ENCODE peak calls at places on chromosome 19, in four cellular contexts. D, B, F and P are unnamed samples.

GRCh38 chr19:54173951-54174817 is 1.2 kb upstream of the TMC4 start:
- DNase-seq in B (no peak), F (no peak), D (no peak), P (no peak)

GRCh38 chr19:41552558-41552957 is 23.4 kb upstream of the CEACAM21 start:
- DNase-seq in D (no peak), F (no peak), B (no peak), P (no peak)

GRCh38 chr19:19386373-19386869 is 19.1 kb upstream of the GATAD2A start:
- DNase-seq in B (no peak), D (no peak), F (no peak), P (no peak)

GRCh38 chr19:10694706-10695105 is 6.5 kb upstream of the QTRT1 start:
- DNase-seq in D (no peak), B (no peak), F (no peak), P (no peak)

GRCh38 chr19:41323023-41323422 is 13.1 kb downstream of the CCDC97 start:
- DNase-seq in F (peak; percentile 92), B (no peak), D (no peak), P (no peak)

GRCh38 chr19:17841810-17842662 is 5.7 kb downstream of the JAK3 start:
- DNase-seq in F (peak; percentile 63), B (no peak), D (peak; percentile 80), P (no peak)

GRCh38 chr19:33819496-33819874 is 22.8 kb downstream of the KCTD15 start:
- DNase-seq in B (no peak), D (no peak), F (no peak), P (no peak)

GRCh38 chr19:18763674-18764590 is 27.2 kb downstream of the COMP start:
- DNase-seq in B (no peak), D (no peak), F (peak; percentile 27), P (no peak)

GRCh38 chr19:19043481-19043880 is 10.1 kb downstream of the ARMC6 start:
- DNase-seq in F (no peak), B (no peak), D (no peak), P (no peak)

GRCh38 chr19:8585894-8586750 is 8.9 kb upstream of the MYO1F start:
- DNase-seq in B (no peak), F (no peak), D (no peak), P (no peak)

GRCh38 chr19:23060016-23060415 is 56.8 kb upstream of the ZNF730 start:
- DNase-seq in D (no peak), B (no peak), F (no peak), P (no peak)

GRCh38 chr19:17391371-17392151 is 2.4 kb downstream of the CCDC194 start:
- DNase-seq in B (no peak), F (no peak), D (no peak), P (no peak)

GRCh38 chr19:15299568-15300409 is 32.5 kb downstream of the BRD4 start:
- DNase-seq in D (no peak), B (no peak), F (peak; percentile 89), P (no peak)

GRCh38 chr19:18701250-18701608 is 17.7 kb downstream of the CRTC1 start:
- DNase-seq in D (no peak), B (no peak), F (no peak), P (no peak)

GRCh38 chr19:16160943-16161560 is 12.3 kb downstream of the CIB3 start:
- DNase-seq in F (peak; percentile 87), D (no peak), B (no peak), P (no peak)

GRCh38 chr19:3774621-3775373 is 2.8 kb upstream of the RAX2 start:
- DNase-seq in B (no peak), D (no peak), F (no peak), P (no peak)

GRCh38 chr19:17328517-17329060 is 6.1 kb downstream of the ANO8 start:
- DNase-seq in D (no peak), F (no peak), B (no peak), P (no peak)

GRCh38 chr19:42563352-42564210 is 31.1 kb downstream of the CEACAM8 start:
- DNase-seq in D (peak; percentile 5), F (peak; percentile 39), B (no peak), P (no peak)

GRCh38 chr19:29767039-29767735 is 44.6 kb upstream of the CCNE1 start:
- DNase-seq in B (no peak), D (no peak), F (no peak), P (no peak)

DNA sequence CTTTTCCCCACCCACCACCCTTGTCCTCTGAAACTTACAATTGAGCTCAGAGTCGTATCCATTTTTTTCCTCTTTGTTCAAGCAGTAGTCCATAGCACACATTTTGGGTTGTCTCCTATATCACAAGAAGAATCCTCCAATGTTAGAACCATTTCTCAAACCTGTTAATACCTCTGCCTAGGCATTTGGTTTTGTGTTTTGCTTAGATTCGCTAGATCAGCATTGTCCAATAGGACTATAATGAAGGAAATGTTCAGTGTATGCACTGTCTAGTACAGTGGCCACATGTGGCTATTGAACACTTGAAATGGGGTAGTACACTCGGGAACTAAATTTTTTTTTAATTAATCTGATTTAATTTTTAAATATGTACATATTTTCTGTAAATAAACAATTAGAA is 12.6 kb downstream of the DPY19L3 start:
- DNase-seq in D (no peak), F (no peak), B (no peak), P (no peak)
- H3K36me3 ChIP-seq in D (peaks cover 54% of the 10 kb centered on the region), F (peaks cover 36% of the 10 kb centered on the region), B (peaks cover 51% of the 10 kb centered on the region), P (no peaks in the 10 kb centered on the region)

DNA sequence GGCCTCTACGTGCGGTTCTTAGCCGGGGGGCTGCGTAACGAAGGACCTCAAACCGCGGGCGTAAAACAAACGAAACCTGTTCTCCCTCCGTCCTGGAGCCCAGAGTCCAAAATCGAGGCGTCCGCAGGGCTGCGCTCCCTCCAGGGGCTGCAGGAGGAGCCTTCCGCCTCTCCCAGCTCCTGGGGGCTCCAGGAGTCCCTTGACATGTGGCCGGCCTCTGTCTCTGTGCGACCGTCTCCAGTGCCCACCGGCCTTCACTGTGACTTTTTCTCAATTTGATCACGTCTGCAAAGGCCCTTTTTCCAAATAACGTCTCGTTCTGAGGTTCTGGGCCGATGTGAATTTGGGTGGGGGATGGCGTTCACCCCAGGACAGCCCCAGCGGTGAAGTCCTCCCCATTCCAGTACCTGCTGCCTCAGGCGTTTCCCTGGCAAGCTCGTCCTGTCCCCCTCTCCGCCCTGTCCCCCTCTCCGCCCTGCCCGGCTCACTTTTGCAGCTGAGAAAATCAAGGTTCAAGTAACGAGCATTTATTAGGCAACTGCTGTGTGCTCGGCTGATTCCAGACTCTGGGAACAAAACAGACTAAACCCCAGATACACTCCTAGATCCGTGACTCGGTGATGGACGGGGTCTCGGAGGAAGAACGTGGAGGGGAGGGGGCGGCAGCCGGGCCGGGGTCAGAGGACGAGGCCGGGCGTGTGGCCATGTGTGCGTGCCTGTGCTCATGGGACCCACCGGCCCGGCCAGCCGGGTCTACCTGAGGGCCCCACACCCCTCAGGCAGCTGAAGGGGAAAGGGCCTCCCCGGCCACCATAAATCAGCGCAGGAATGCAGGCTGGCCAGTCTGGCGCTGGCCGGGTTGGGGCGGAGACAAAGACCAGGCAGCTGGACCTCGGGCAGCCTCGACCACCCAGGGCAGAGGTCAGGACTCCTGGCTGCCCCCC is 28.1 kb upstream of the WDR18 start:
- DNase-seq in F (no peak), B (no peak), D (no peak), P (no peak)
- H3K4me1 ChIP-seq in F (peaks cover 37% of the 10 kb centered on the region), B (peaks cover 19% of the 10 kb centered on the region), D (peaks cover 18% of the 10 kb centered on the region), P (no peaks in the 10 kb centered on the region)

DNA sequence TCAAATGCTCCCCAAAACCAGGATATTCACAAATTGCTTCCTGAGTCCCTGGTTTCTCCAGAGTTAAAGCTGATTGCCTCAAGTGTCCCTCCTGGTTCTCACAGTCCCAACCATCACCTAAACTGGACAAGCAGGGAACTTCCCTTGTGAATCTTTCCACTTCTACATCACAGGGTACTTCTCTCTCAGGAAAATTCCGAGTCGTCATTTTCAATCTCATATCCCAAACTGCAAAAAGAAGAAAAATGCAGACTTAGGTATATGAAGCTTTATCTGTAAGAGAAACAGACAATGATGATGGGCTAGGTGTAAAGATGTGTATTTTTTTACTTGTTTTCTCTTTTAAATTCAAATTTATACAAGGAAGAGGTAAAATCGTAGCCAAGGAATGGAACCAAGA is 21.3 kb downstream of the ZNF329 start:
- DNase-seq in D (no peak), B (no peak), F (no peak), P (no peak)
- H3K9me3 ChIP-seq in D (peaks cover 36% of the 10 kb centered on the region), B (peaks cover 100% of the 10 kb centered on the region), F (peaks cover 92% of the 10 kb centered on the region), P (peaks cover 100% of the 10 kb centered on the region)

GRCh38 chr19:870963-871401 is 11.5 kb downstream of the CFD start:
- DNase-seq in B (no peak), D (no peak), F (peak; percentile 32), P (no peak)

GRCh38 chr19:870314-870713 is 10.8 kb downstream of the CFD start:
- DNase-seq in F (no peak), B (no peak), D (no peak), P (no peak)

GRCh38 chr19:873084-874019 is 13.9 kb downstream of the CFD start:
- DNase-seq in B (no peak), F (peak; percentile 31), D (no peak), P (no peak)

GRCh38 chr19:871446-872265 is 12.2 kb downstream of the CFD start:
- DNase-seq in F (peak; percentile 31), B (no peak), D (no peak), P (no peak)

GRCh38 chr19:872266-872951 is 12.9 kb downstream of the CFD start:
- DNase-seq in B (no peak), F (peak; percentile 38), D (peak; percentile 47), P (no peak)
- H3K36me3 ChIP-seq in B (peaks cover 94% of the 10 kb centered on the region), F (peaks cover 44% of the 10 kb centered on the region), D (peaks cover 93% of the 10 kb centered on the region), P (peaks cover 41% of the 10 kb centered on the region)

GRCh38 chr19:39472746-39473442 is 7.7 kb upstream of the TIMM50 start:
- DNase-seq in B (no peak), D (no peak), F (no peak), P (no peak)
- H3K4me1 ChIP-seq in B (no peaks in the 10 kb centered on the region), D (no peaks in the 10 kb centered on the region), F (no peaks in the 10 kb centered on the region), P (no peaks in the 10 kb centered on the region)

GRCh38 chr19:57974434-57974833 is at the start of gene C19orf18:
- DNase-seq in D (no peak), B (no peak), F (no peak), P (no peak)
- H3K9me3 ChIP-seq in D (peaks cover 12% of the 10 kb centered on the region), B (peaks cover 99% of the 10 kb centered on the region), F (peaks cover 89% of the 10 kb centered on the region), P (peaks cover 95% of the 10 kb centered on the region)

GRCh38 chr19:46376241-46377153 is 29.6 kb downstream of the PPP5C start:
- DNase-seq in D (no peak), B (no peak), F (no peak), P (no peak)
- H3K36me3 ChIP-seq in D (peaks cover 54% of the 10 kb centered on the region), B (peaks cover 51% of the 10 kb centered on the region), F (peaks cover 19% of the 10 kb centered on the region), P (peaks cover 17% of the 10 kb centered on the region)

GRCh38 chr19:35160629-35161433 is 6.3 kb downstream of the FXYD5 start:
- DNase-seq in D (no peak), B (no peak), F (no peak), P (no peak)

GRCh38 chr19:35165200-35166058 is 10.9 kb downstream of the FXYD5 start:
- DNase-seq in B (no peak), F (no peak), D (no peak), P (no peak)

GRCh38 chr19:35161434-35161743 is 6.9 kb downstream of the FXYD5 start:
- DNase-seq in B (no peak), D (no peak), F (no peak), P (no peak)

GRCh38 chr19:35164418-35164817 is 9.9 kb downstream of the FXYD5 start:
- DNase-seq in D (no peak), B (no peak), F (no peak), P (no peak)

GRCh38 chr19:35162471-35163326 is 8.2 kb downstream of the FXYD5 start:
- DNase-seq in F (no peak), D (no peak), B (no peak), P (no peak)
- H3K4me1 ChIP-seq in F (no peaks in the 10 kb centered on the region), D (no peaks in the 10 kb centered on the region), B (no peaks in the 10 kb centered on the region), P (no peaks in the 10 kb centered on the region)